ENCODE peak calls at places on chromosome 10, in ten cellular contexts. R is upper lobe of right lung; V is fibroblast of lung; M is CD4-positive, alpha-beta T cell; J is foreskin fibroblast; P is CD14-positive monocyte; W is lower lobe of right lung; F is testis; L is glutamatergic neuron; K is GM20000. H is an unnamed sample.

GRCh38 chr10:48703776-48704555 is 19.3 kb downstream of the WDFY4 start:
- DNase-seq in R (no peak), V (no peak), M (no peak), J (no peak), P (no peak), W (no peak), F (no peak), L (no peak), K (no peak), H (no peak)

GRCh38 chr10:94481410-94481809 is 64.2 kb upstream of the HELLS start:
- DNase-seq in R (no peak), V (no peak), M (no peak), J (no peak), P (no peak), W (no peak), F (no peak), L (no peak), K (no peak), H (no peak)

GRCh38 chr10:69803809-69804208 is 2.1 kb downstream of the COL13A1 start:
- DNase-seq in R (no peak), V (peak), M (no peak), J (no peak), P (no peak), W (no peak), F (no peak), L (no peak), K (no peak), H (no peak)

GRCh38 chr10:87651801-87652200 is 7.9 kb upstream of the PAPSS2 start:
- DNase-seq in R (no peak), V (no peak), M (no peak), J (no peak), P (no peak), W (no peak), F (no peak), L (no peak), K (no peak), H (no peak)

GRCh38 chr10:115829501-115830215 is 443.3 kb downstream of the GFRA1 start:
- DNase-seq in R (no peak), V (peak), M (no peak), J (peak), P (no peak), W (no peak), F (no peak), L (no peak), K (no peak), H (peak)

GRCh38 chr10:113099431-113100298 is 149.6 kb downstream of the TCF7L2 start:
- DNase-seq in R (no peak), V (peak), M (no peak), J (no peak), P (peak), W (peak), F (peak), L (no peak), K (no peak), H (peak)

GRCh38 chr10:7162331-7162730 is 248.5 kb downstream of the SFMBT2 start:
- DNase-seq in R (no peak), V (no peak), M (no peak), J (no peak), P (no peak), W (no peak), F (no peak), L (no peak), K (no peak), H (no peak)

GRCh38 chr10:112811741-112812551 is 138.1 kb upstream of the TCF7L2 start:
- DNase-seq in R (peak), V (peak), M (no peak), J (peak), P (no peak), W (peak), F (no peak), L (no peak), K (no peak), H (peak)

GRCh38 chr10:6036861-6037321 is 25.3 kb downstream of the IL2RA start:
- DNase-seq in R (no peak), V (no peak), M (no peak), J (no peak), P (no peak), W (no peak), F (no peak), L (no peak), K (peak), H (no peak)

GRCh38 chr10:1733720-1734119 is 3.6 kb downstream of the ADARB2 start:
- DNase-seq in R (no peak), V (no peak), M (no peak), J (no peak), P (no peak), W (no peak), F (no peak), L (no peak), K (no peak), H (no peak)

GRCh38 chr10:110780704-110781103 is 91.0 kb upstream of the PDCD4 start:
- DNase-seq in R (no peak), V (no peak), M (no peak), J (no peak), P (no peak), W (no peak), F (no peak), L (no peak), K (no peak), H (no peak)

GRCh38 chr10:27746364-27747095 is 911 bp upstream of the MKX start:
- DNase-seq in R (no peak), V (no peak), M (no peak), J (no peak), P (no peak), W (no peak), F (no peak), L (no peak), K (no peak), H (no peak)

GRCh38 chr10:125375210-125375609 is 214.8 kb upstream of the CTBP2 start:
- DNase-seq in R (no peak), V (peak), M (no peak), J (no peak), P (no peak), W (no peak), F (no peak), L (no peak), K (no peak), H (peak)

GRCh38 chr10:49285232-49285631 is 13.7 kb upstream of the C10orf71 start:
- DNase-seq in R (no peak), V (no peak), M (no peak), J (no peak), P (peak), W (no peak), F (no peak), L (no peak), K (no peak), H (peak)

GRCh38 chr10:24446739-24447138 is 237.8 kb downstream of the KIAA1217 start:
- DNase-seq in R (no peak), V (peak), M (no peak), J (peak), P (no peak), W (no peak), F (no peak), L (no peak), K (no peak), H (no peak)

GRCh38 chr10:133087679-133088523 is at the start of gene ADGRA1:
- DNase-seq in R (no peak), V (no peak), M (no peak), J (peak), P (no peak), W (no peak), F (peak), L (peak), K (no peak), H (no peak)

GRCh38 chr10:48456361-48456804 is 148.5 kb downstream of the ARHGAP22 start:
- DNase-seq in R (peak), V (peak), M (no peak), J (peak), P (peak), W (peak), F (no peak), L (no peak), K (no peak), H (no peak)

GRCh38 chr10:117647306-117647705 is 104.8 kb downstream of the EMX2 start:
- DNase-seq in R (no peak), V (no peak), M (no peak), J (peak), P (no peak), W (no peak), F (no peak), L (no peak), K (no peak), H (no peak)

GRCh38 chr10:127345231-127345965 is 149.0 kb upstream of the INSYN2A start:
- DNase-seq in R (no peak), V (no peak), M (no peak), J (no peak), P (no peak), W (no peak), F (no peak), L (no peak), K (no peak), H (no peak)

GRCh38 chr10:76874151-76874550 is 763.5 kb downstream of the KCNMA1 start:
- DNase-seq in R (no peak), V (peak), M (no peak), J (peak), P (no peak), W (no peak), F (no peak), L (no peak), K (no peak), H (peak)

GRCh38 chr10:131963811-131964210 is 17.9 kb downstream of the BNIP3 start:
- DNase-seq in R (no peak), V (no peak), M (no peak), J (no peak), P (no peak), W (no peak), F (no peak), L (no peak), K (no peak), H (no peak)

GRCh38 chr10:36026081-36026480 is 384.0 kb upstream of the FZD8 start:
- DNase-seq in R (no peak), V (no peak), M (no peak), J (no peak), P (no peak), W (no peak), F (no peak), L (no peak), K (no peak), H (no peak)

GRCh38 chr10:128896964-128897363 is 570.1 kb upstream of the MGMT start:
- DNase-seq in R (no peak), V (no peak), M (no peak), J (no peak), P (no peak), W (no peak), F (no peak), L (no peak), K (no peak), H (no peak)

GRCh38 chr10:36538945-36539586 is 586.3 kb upstream of the ANKRD30A start:
- DNase-seq in R (no peak), V (peak), M (no peak), J (peak), P (no peak), W (no peak), F (no peak), L (no peak), K (no peak), H (peak)

GRCh38 chr10:69457771-69458237 is 6.5 kb downstream of the TSPAN15 start:
- DNase-seq in R (peak), V (no peak), M (no peak), J (no peak), P (no peak), W (no peak), F (no peak), L (no peak), K (no peak), H (peak)

GRCh38 chr10:124657806-124658205 is 86.4 kb downstream of the FAM53B start:
- DNase-seq in R (no peak), V (peak), M (no peak), J (peak), P (no peak), W (no peak), F (peak), L (no peak), K (no peak), H (no peak)

GRCh38 chr10:17226891-17227303 is 1.1 kb upstream of the VIM start:
- DNase-seq in R (no peak), V (no peak), M (no peak), J (no peak), P (no peak), W (no peak), F (no peak), L (no peak), K (no peak), H (no peak)

GRCh38 chr10:43230909-43231522 is 35.8 kb downstream of the RASGEF1A start:
- DNase-seq in R (peak), V (no peak), M (peak), J (no peak), P (peak), W (peak), F (no peak), L (peak), K (no peak), H (no peak)

DNA sequence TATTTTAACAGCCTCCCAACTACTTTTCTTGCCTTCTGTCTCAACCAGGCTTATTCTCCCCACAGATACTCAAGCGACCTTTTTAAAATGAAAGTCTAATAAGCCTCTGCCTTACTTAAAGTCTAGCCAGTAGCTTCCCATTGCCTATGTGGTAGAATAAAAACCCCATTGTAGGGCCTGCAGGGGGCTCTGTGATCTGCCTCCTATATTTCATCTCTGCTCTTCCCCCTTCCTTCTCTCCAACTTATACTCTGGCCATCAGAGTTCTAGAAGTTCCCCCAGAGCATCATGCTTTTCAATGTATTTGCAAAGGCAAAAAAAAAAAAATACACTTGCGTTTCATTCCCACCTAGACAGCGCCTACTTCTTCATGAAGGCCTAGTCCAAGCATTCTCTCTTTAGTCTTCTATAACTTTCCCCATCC is 167.7 kb upstream of the ADO start:
- DNase-seq in R (no peak), V (peak), M (no peak), J (no peak), P (no peak), W (no peak), F (no peak), L (no peak), K (no peak), H (no peak)
- TF ChIP-seq CTCF in R (no peak), V (peak), M (peak), J (no peak), P (peak), W (no peak), F (no peak), L (no peak), K (no peak), H (no peak)

GRCh38 chr10:47438857-47439474 is 44.9 kb downstream of the ANXA8 start:
- DNase-seq in R (peak), V (peak), M (no peak), J (peak), P (no peak), W (peak), F (peak), L (peak), K (no peak), H (peak)
- TF ChIP-seq CTCF in R (peak), V (peak), M (no peak), J (peak), P (no peak), W (no peak), F (no peak), L (peak), K (no peak), H (peak)

GRCh38 chr10:64430690-64431323 is 909.6 kb downstream of the REEP3 start:
- DNase-seq in R (no peak), V (peak), M (no peak), J (no peak), P (no peak), W (no peak), F (peak), L (peak), K (no peak), H (peak)
- TF ChIP-seq CTCF in R (peak), V (peak), M (no peak), J (no peak), P (no peak), W (peak), F (no peak), L (peak), K (no peak), H (peak)

GRCh38 chr10:79065091-79065551 is 3.6 kb upstream of the ZMIZ1 start:
- DNase-seq in R (peak), V (no peak), M (no peak), J (no peak), P (no peak), W (peak), F (no peak), L (no peak), K (no peak), H (no peak)

GRCh38 chr10:79068203-79068561 is 584 bp upstream of the ZMIZ1 start:
- DNase-seq in R (peak), V (no peak), M (peak), J (peak), P (no peak), W (no peak), F (no peak), L (no peak), K (no peak), H (no peak)

GRCh38 chr10:79067241-79068202 is 1.2 kb upstream of the ZMIZ1 start:
- DNase-seq in R (peak), V (peak), M (peak), J (peak), P (peak), W (peak), F (peak), L (peak), K (peak), H (peak)

GRCh38 chr10:79065853-79066252 is 2.9 kb upstream of the ZMIZ1 start:
- DNase-seq in R (no peak), V (no peak), M (no peak), J (no peak), P (no peak), W (peak), F (no peak), L (no peak), K (no peak), H (no peak)

DNA sequence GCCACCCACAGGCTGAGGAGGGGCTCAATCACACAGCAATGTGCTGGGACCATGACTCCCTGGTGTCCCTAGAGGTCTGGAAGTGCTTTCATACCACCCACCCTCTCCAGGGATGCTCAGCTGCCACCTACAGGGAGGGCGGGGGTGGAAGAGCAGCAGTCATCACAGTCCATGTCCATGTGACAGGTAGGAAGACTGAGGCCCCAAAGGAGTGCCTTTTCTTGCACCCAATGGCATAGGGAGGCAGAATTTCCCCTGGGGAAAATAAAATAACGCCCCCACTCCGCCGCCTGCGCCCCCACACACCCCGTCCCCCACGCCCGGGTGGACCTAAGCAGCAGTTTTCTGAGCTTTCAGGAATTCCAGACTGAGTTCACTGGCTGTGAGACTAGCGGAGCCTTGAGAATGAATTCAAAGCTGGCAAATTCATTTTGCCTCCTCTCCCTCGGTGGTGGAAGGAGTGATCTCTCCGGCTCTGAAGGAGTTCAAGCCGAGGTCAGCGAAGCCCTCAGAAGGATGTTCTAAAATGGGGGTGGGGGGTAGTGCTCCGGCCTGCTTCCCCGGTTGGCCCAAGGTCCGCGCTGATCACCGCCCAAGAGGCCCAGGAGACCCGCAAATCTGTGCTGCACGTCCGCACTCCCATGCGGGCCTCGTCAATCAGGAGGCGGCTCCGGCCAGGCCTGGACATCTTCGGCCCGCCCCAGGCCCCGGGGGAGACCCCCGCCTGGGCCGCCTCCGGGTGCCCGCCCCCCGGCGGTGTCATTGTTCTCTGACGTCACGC is 2.1 kb upstream of the ZMIZ1 start:
- DNase-seq in R (no peak), V (peak), M (no peak), J (peak), P (no peak), W (peak), F (no peak), L (no peak), K (peak), H (no peak)
- TF ChIP-seq CTCF in R (no peak), V (peak), M (no peak), J (peak), P (no peak), W (peak), F (no peak), L (no peak), K (no peak), H (peak)

GRCh38 chr10:104351919-104352318 is 1.7 kb upstream of the CFAP58 start:
- DNase-seq in R (no peak), V (no peak), M (no peak), J (no peak), P (no peak), W (no peak), F (no peak), L (no peak), K (no peak), H (no peak)

GRCh38 chr10:104350146-104350635 is 3.4 kb upstream of the CFAP58 start:
- DNase-seq in R (no peak), V (peak), M (no peak), J (peak), P (no peak), W (no peak), F (no peak), L (no peak), K (peak), H (peak)

GRCh38 chr10:104349623-104350142 is 4.0 kb upstream of the CFAP58 start:
- DNase-seq in R (no peak), V (peak), M (no peak), J (peak), P (peak), W (no peak), F (no peak), L (no peak), K (peak), H (peak)

GRCh38 chr10:104353325-104354048 is at the start of gene CFAP58:
- DNase-seq in R (peak), V (peak), M (peak), J (peak), P (peak), W (peak), F (peak), L (peak), K (peak), H (peak)

DNA sequence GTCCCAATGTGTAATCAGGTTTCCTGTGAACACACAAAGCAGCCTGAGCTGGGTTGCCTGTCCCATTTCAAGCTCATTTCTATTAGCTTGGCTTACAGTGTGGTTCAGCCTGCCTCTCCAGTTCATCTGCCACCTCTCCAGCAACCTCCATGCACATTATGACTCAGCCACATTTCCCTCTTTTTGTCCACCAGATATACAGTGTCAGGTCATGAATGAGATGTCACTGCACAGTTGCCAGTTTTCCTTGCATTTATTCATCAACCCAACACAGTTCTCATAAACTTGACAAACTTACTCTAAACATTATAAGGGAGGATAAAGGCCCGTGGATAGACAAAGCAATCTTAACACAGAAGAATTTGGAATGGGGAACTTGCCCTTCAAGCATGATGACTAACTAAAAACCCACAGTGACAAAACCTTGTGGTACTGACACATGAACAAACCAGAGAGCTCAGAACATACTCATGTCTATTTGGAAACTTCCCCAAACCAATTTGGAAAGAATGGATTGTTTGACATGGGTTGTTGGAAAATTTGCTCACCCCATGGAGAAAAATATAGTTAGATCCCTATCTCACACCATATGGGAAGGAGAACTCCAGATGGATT is 2.5 kb upstream of the CFAP58 start:
- DNase-seq in R (no peak), V (no peak), M (no peak), J (peak), P (peak), W (no peak), F (no peak), L (no peak), K (no peak), H (peak)
- TF ChIP-seq CTCF in R (no peak), V (no peak), M (no peak), J (no peak), P (no peak), W (no peak), F (no peak), L (no peak), K (no peak), H (no peak)

DNA sequence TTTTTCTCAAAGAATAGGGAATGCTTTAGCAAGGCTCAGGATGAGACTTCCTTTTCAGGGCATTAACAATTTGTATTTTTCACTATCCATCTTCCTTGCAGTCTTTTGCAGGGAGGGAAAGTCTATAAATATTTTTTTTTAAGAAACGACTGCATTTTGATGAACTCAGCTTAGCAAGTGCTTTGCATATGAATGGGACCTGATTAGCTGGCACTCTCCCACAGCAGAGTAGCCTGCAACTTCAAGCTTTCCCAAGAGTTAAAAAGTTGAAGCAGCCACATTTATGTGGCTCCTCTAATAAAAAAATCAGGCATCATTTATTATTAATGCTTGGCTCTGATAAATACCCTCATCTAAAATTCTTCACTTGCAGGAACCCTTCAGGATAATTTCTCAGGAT is 133.9 kb downstream of the GRID1 start:
- DNase-seq in R (no peak), V (no peak), M (no peak), J (no peak), P (no peak), W (no peak), F (no peak), L (no peak), K (no peak), H (no peak)
- TF ChIP-seq CTCF in R (no peak), V (no peak), M (no peak), J (no peak), P (no peak), W (no peak), F (no peak), L (no peak), K (no peak), H (no peak)

H was measured in bronchial epithelial cell.